ENCODE peak calls at places on chromosomes 12 and 14, in six cellular contexts. Z is AG04449, O is AG10803, B is transverse colon, E is IMR-90, U is fibroblast of lung. P is an unnamed sample.
A peak's percentile ranks its signal among the peaks of the same experiment; 100 is the strongest.

GRCh38 chr14:104298458-104298857 is 160.1 kb downstream of the KIF26A start:
- DNase-seq in U (no peak), E (no peak), B (no peak), O (no peak), Z (no peak), P (no peak)

GRCh38 chr12:42473130-42473529 is 116.4 kb downstream of the PRICKLE1 start:
- DNase-seq in E (peak; percentile 84), O (peak; percentile 81), U (peak; percentile 72), Z (peak; percentile 71), B (no peak), P (peak; percentile 75)

GRCh38 chr14:20934148-20934762 is 21.0 kb upstream of the RNASE2 start:
- DNase-seq in O (peak; percentile 9), U (no peak), E (no peak), Z (no peak), B (peak; percentile 8), P (no peak)

GRCh38 chr14:63342381-63342780 is 23.6 kb upstream of the GPHB5 start:
- DNase-seq in E (peak; percentile 2), B (no peak), Z (no peak), O (peak; percentile 17), U (no peak), P (peak; percentile 47)

GRCh38 chr12:12716151-12716844 is 870 bp upstream of the CDKN1B start:
- DNase-seq in U (peak; percentile 37), B (no peak), O (no peak), E (peak; percentile 31), Z (no peak), P (peak; percentile 47)

GRCh38 chr12:115998119-115998633 is 279.3 kb downstream of the MED13L start:
- DNase-seq in O (peak; percentile 67), Z (peak; percentile 21), B (peak; percentile 14), E (peak; percentile 72), U (peak; percentile 51), P (peak; percentile 78)

GRCh38 chr14:80269338-80269935 is 58.1 kb upstream of the DIO2 start:
- DNase-seq in U (peak; percentile 66), Z (no peak), E (peak; percentile 64), B (no peak), O (peak; percentile 37), P (peak; percentile 16)

GRCh38 chr12:51218607-51219161 is 822 bp upstream of the POU6F1 start:
- DNase-seq in E (no peak), B (no peak), U (no peak), Z (no peak), O (no peak), P (no peak)

GRCh38 chr12:131720921-131721320 is 10.0 kb downstream of the SFSWAP start:
- DNase-seq in O (no peak), Z (no peak), B (no peak), E (no peak), U (peak; percentile 37), P (peak; percentile 26)

GRCh38 chr14:100076133-100076532 is 10.9 kb downstream of the EVL start:
- DNase-seq in O (peak; percentile 23), B (no peak), E (peak; percentile 40), Z (no peak), U (no peak), P (peak; percentile 20)

GRCh38 chr14:85688024-85688423 is 158.1 kb downstream of the FLRT2 start:
- DNase-seq in E (peak; percentile 31), O (peak; percentile 12), U (no peak), B (no peak), Z (no peak), P (no peak)

GRCh38 chr14:21734457-21735074 is 60.9 kb upstream of the OR4E1 start:
- DNase-seq in E (peak; percentile 39), B (no peak), O (no peak), U (peak; percentile 1), Z (no peak), P (peak; percentile 35)

GRCh38 chr14:102154121-102154520 is 14.4 kb downstream of the WDR20 start:
- DNase-seq in Z (no peak), B (no peak), U (no peak), E (no peak), O (no peak), P (no peak)

GRCh38 chr12:57063991-57064725 is 14.2 kb upstream of the MYO1A start:
- DNase-seq in U (no peak), B (no peak), E (peak; percentile 41), O (no peak), Z (no peak), P (no peak)

GRCh38 chr12:12158858-12159257 is 88.1 kb downstream of the BCL2L14 start:
- DNase-seq in U (peak; percentile 61), Z (no peak), O (no peak), E (no peak), B (no peak), P (no peak)

GRCh38 chr12:104299842-104300481 is 3.6 kb upstream of the EID3 start:
- DNase-seq in B (no peak), Z (no peak), U (peak; percentile 23), O (no peak), E (no peak), P (no peak)

GRCh38 chr12:105561981-105562726 is 231.7 kb downstream of the C12orf75 start:
- DNase-seq in O (peak; percentile 91), U (peak; percentile 91), Z (peak; percentile 45), B (peak; percentile 31), E (peak; percentile 90), P (peak; percentile 25)

GRCh38 chr12:124190301-124191023 is 104.4 kb upstream of the RFLNA start:
- DNase-seq in E (no peak), B (no peak), U (no peak), O (no peak), Z (no peak), P (no peak)

GRCh38 chr12:62840311-62840710 is 94.6 kb downstream of the PPM1H start:
- DNase-seq in U (no peak), O (peak; percentile 22), B (no peak), Z (no peak), E (no peak), P (peak; percentile 38)

GRCh38 chr12:13882176-13882575 is 99.2 kb downstream of the GRIN2B start:
- DNase-seq in E (no peak), U (no peak), Z (no peak), O (no peak), B (no peak), P (no peak)

GRCh38 chr12:122062832-122063690 is 15.5 kb upstream of the MLXIP start:
- DNase-seq in O (peak; percentile 62), B (peak; percentile 71), E (peak; percentile 66), U (peak; percentile 61), Z (peak; percentile 61), P (peak; percentile 84)

GRCh38 chr12:14394317-14395058 is 29.0 kb downstream of the ATF7IP start:
- DNase-seq in Z (peak; percentile 46), U (peak; percentile 94), B (no peak), E (peak; percentile 84), O (peak; percentile 74), P (peak; percentile 51)

GRCh38 chr12:754871-755562 is 2.6 kb downstream of the WNK1 start:
- DNase-seq in B (no peak), E (peak; percentile 81), U (peak; percentile 61), O (peak; percentile 65), Z (no peak), P (peak; percentile 79)

GRCh38 chr12:92961949-92962348 is 32.9 kb upstream of the EEA1 start:
- DNase-seq in B (no peak), O (no peak), Z (no peak), U (peak; percentile 38), E (peak; percentile 27), P (no peak)

GRCh38 chr12:49565119-49565955 is 2.6 kb downstream of the MCRS1 start:
- DNase-seq in B (no peak), E (no peak), Z (no peak), U (no peak), O (no peak), P (no peak)

GRCh38 chr12:49703647-49704137 is 3.5 kb downstream of the FMNL3 start:
- DNase-seq in Z (no peak), E (peak; percentile 92), B (peak; percentile 8), O (peak; percentile 53), U (peak; percentile 85), P (peak; percentile 68)

GRCh38 chr14:35202195-35202594 is 79.8 kb downstream of the PRORP start:
- DNase-seq in Z (no peak), E (no peak), B (no peak), O (no peak), U (no peak), P (no peak)

GRCh38 chr14:51643137-51643536 is 8.6 kb upstream of the FRMD6 start:
- DNase-seq in B (no peak), U (peak; percentile 89), E (peak; percentile 79), Z (no peak), O (peak; percentile 80), P (peak; percentile 85)

DNA sequence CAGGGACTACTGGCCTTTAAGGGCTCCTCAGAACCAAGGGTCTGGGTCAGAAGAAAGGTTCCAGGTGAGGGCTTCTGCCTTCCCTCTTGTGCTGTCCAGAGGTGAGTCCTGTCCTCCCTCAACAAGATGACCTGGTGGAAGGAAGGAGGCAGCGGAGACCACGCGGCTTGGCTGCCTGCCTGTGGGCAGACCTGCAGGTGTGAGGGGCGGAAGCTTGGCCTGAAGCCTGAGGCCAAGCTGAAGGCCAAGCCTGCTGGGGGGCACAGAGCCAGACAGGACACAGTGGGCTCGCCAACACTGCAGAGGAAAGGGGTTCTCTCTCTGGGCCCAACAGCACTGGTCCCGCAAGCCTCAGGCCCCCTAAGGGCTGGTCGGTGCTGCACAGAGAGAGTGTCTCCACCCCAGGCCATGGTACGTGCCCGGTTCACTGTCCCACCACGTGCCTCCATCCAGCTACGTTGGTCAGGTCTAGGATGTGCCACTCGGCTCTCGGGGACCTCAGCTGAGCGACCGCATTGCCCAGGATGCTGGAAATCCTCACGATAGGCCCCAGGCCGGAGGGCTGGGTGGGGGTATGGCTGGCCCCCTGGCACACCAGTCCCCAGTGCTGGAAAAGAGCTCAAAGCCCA is 170.0 kb upstream of the PRMT8 start:
- DNase-seq in E (no peak), U (no peak), O (no peak), B (no peak), Z (no peak), P (no peak)
- TF ChIP-seq CTCF in E (no peak), U (no peak), O (no peak), B (no peak), Z (no peak), P (no peak)

DNA sequence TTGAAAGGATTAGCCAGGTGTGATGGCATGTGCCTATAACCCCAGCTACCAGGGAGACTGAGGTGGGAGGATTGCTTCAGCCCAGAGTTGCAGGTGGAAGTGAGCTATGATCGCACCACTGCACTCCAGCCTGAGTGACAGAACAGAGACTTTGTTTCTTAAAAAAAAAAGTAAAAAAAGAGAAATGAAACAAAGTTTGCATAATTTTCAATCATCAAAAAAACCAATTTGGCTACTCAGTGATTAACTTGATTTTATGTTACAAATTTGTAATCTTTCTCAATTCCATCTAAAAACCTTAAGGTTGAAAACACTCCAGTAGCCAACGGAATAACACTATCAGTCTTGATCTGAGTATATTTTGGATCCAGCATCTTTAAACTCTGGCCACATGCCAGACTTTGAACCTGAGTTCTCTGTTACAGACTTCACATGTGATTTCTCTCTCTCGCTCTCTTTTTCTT is 12.6 kb upstream of the DENND5B start:
- DNase-seq in B (peak; percentile 39), O (no peak), E (no peak), Z (no peak), U (no peak), P (no peak)
- H3K4me3 ChIP-seq in B (no peak overlapping the region), O (no peak overlapping the region), E (no peak overlapping the region), Z (no peak overlapping the region), U (no peak overlapping the region), P (no peak overlapping the region)

GRCh38 chr12:85923767-85924331 is 49.8 kb downstream of the NTS start:
- DNase-seq in O (peak; percentile 31), U (peak; percentile 59), Z (peak; percentile 7), E (peak; percentile 49), B (no peak), P (peak; percentile 8)
- TF ChIP-seq CTCF in O (peak; percentile 76), U (peak; percentile 61), Z (peak; percentile 35), E (peak; percentile 62), B (peak; percentile 64), P (peak; percentile 20)

GRCh38 chr12:66644151-66644550 is 34.7 kb downstream of the GRIP1 start:
- DNase-seq in U (peak; percentile 52), B (no peak), Z (no peak), O (no peak), E (no peak), P (peak; percentile 6)

GRCh38 chr12:66648336-66648735 is 30.5 kb downstream of the GRIP1 start:
- DNase-seq in U (peak; percentile 68), B (no peak), E (peak; percentile 4), O (no peak), Z (no peak), P (no peak)

GRCh38 chr12:66647034-66647691 is 31.7 kb downstream of the GRIP1 start:
- DNase-seq in O (peak; percentile 99), Z (peak; percentile 88), U (peak; percentile 100), E (peak; percentile 89), B (no peak), P (peak; percentile 92)
- H3K4me3 ChIP-seq in O (no peak overlapping the region), Z (no peak overlapping the region), U (no peak overlapping the region), E (no peak overlapping the region), B (no peak overlapping the region), P (no peak overlapping the region)

P was measured in foreskin fibroblast.